ENCODE peak calls at places on chromosomes 3 and 15, in seven cellular contexts. One of them, this sample, is unnamed.

GRCh38 chr15:58873267-58873666 is 60.2 kb downstream of the SLTM start:
- DNase-seq in upper lobe of right lung: no peak
- DNase-seq in memory B cell: no peak
- DNase-seq in activated T-helper 1 cell treated with Interleukin-2 at 50 U/mL for 16 hours: no peak
- DNase-seq in uterus: no peak
- DNase-seq in adrenal gland: no peak
- DNase-seq in activated T-cell treated with anti-CD3 and anti-CD28 coated beads, Interleukin-2, amount 50 U/mL, for 1 hour: no peak
- DNase-seq in this sample: peak

GRCh38 chr3:149603126-149604074 is 54.4 kb downstream of the WWTR1 start:
- DNase-seq in activated T-helper 1 cell treated with Interleukin-2 at 50 U/mL for 16 hours: no peak
- DNase-seq in memory B cell: no peak
- DNase-seq in upper lobe of right lung: no peak
- DNase-seq in activated T-cell treated with anti-CD3 and anti-CD28 coated beads, Interleukin-2, amount 50 U/mL, for 1 hour: no peak
- DNase-seq in adrenal gland: no peak
- DNase-seq in uterus: no peak
- DNase-seq in this sample: peak

GRCh38 chr3:4757056-4757948 is 221.9 kb upstream of the BHLHE40 start:
- DNase-seq in activated T-helper 1 cell treated with Interleukin-2 at 50 U/mL for 16 hours: no peak
- DNase-seq in uterus: no peak
- DNase-seq in upper lobe of right lung: no peak
- DNase-seq in adrenal gland: no peak
- DNase-seq in activated T-cell treated with anti-CD3 and anti-CD28 coated beads, Interleukin-2, amount 50 U/mL, for 1 hour: no peak
- DNase-seq in memory B cell: no peak
- DNase-seq in this sample: no peak

GRCh38 chr3:197205265-197205664 is 93.1 kb downstream of the DLG1 start:
- DNase-seq in memory B cell: no peak
- DNase-seq in activated T-cell treated with anti-CD3 and anti-CD28 coated beads, Interleukin-2, amount 50 U/mL, for 1 hour: no peak
- DNase-seq in upper lobe of right lung: no peak
- DNase-seq in uterus: no peak
- DNase-seq in activated T-helper 1 cell treated with Interleukin-2 at 50 U/mL for 16 hours: no peak
- DNase-seq in adrenal gland: no peak
- DNase-seq in this sample: no peak

GRCh38 chr3:107798381-107798780 is 275.6 kb downstream of the BBX start:
- DNase-seq in adrenal gland: no peak
- DNase-seq in activated T-helper 1 cell treated with Interleukin-2 at 50 U/mL for 16 hours: no peak
- DNase-seq in uterus: no peak
- DNase-seq in activated T-cell treated with anti-CD3 and anti-CD28 coated beads, Interleukin-2, amount 50 U/mL, for 1 hour: no peak
- DNase-seq in memory B cell: no peak
- DNase-seq in upper lobe of right lung: no peak
- DNase-seq in this sample: no peak

GRCh38 chr3:187958432-187959003 is 195.4 kb upstream of the LPP start:
- DNase-seq in activated T-cell treated with anti-CD3 and anti-CD28 coated beads, Interleukin-2, amount 50 U/mL, for 1 hour: peak
- DNase-seq in upper lobe of right lung: no peak
- DNase-seq in adrenal gland: no peak
- DNase-seq in memory B cell: no peak
- DNase-seq in activated T-helper 1 cell treated with Interleukin-2 at 50 U/mL for 16 hours: peak
- DNase-seq in uterus: no peak
- DNase-seq in this sample: no peak

GRCh38 chr15:66025972-66026371 is 156.7 kb downstream of the RAB11A start:
- DNase-seq in upper lobe of right lung: no peak
- DNase-seq in uterus: no peak
- DNase-seq in activated T-helper 1 cell treated with Interleukin-2 at 50 U/mL for 16 hours: no peak
- DNase-seq in activated T-cell treated with anti-CD3 and anti-CD28 coated beads, Interleukin-2, amount 50 U/mL, for 1 hour: no peak
- DNase-seq in adrenal gland: no peak
- DNase-seq in memory B cell: no peak
- DNase-seq in this sample: peak

GRCh38 chr15:51814616-51815015 is 14.8 kb upstream of the TMOD3 start:
- DNase-seq in uterus: no peak
- DNase-seq in activated T-helper 1 cell treated with Interleukin-2 at 50 U/mL for 16 hours: no peak
- DNase-seq in adrenal gland: no peak
- DNase-seq in upper lobe of right lung: no peak
- DNase-seq in memory B cell: no peak
- DNase-seq in activated T-cell treated with anti-CD3 and anti-CD28 coated beads, Interleukin-2, amount 50 U/mL, for 1 hour: no peak
- DNase-seq in this sample: no peak

This sample was measured in epithelial cell of esophagus.